ENCODE peak calls at places on chromosomes 16 and 17, in eight cellular contexts. One of them, this sample, is unnamed.

GRCh38 chr17:30534298-30534697 is 57.1 kb downstream of the GOSR1 start:
- DNase-seq in lower leg skin: peak
- DNase-seq in dorsolateral prefrontal cortex: no peak
- DNase-seq in GM20000: no peak
- DNase-seq in CD8-positive, alpha-beta memory T cell: no peak
- DNase-seq in BE2C: no peak
- DNase-seq in activated CD8-positive, alpha-beta memory T cell treated with anti-CD3 and anti-CD28 coated beads for 1 hour: no peak
- DNase-seq in activated CD4-positive, alpha-beta T cell treated with anti-CD3 and anti-CD28 coated beads, Interleukin-2, amount 50 U/mL, for 1 hour: no peak
- DNase-seq in this sample: no peak

GRCh38 chr16:76541062-76541461 is 263.9 kb downstream of the CNTNAP4 start:
- DNase-seq in lower leg skin: no peak
- DNase-seq in dorsolateral prefrontal cortex: no peak
- DNase-seq in GM20000: no peak
- DNase-seq in CD8-positive, alpha-beta memory T cell: no peak
- DNase-seq in BE2C: no peak
- DNase-seq in activated CD8-positive, alpha-beta memory T cell treated with anti-CD3 and anti-CD28 coated beads for 1 hour: no peak
- DNase-seq in activated CD4-positive, alpha-beta T cell treated with anti-CD3 and anti-CD28 coated beads, Interleukin-2, amount 50 U/mL, for 1 hour: no peak
- DNase-seq in this sample: no peak

GRCh38 chr16:49468611-49469322 is 95.2 kb downstream of the C16orf78 start:
- DNase-seq in lower leg skin: peak
- DNase-seq in dorsolateral prefrontal cortex: no peak
- DNase-seq in GM20000: no peak
- DNase-seq in CD8-positive, alpha-beta memory T cell: no peak
- DNase-seq in BE2C: no peak
- DNase-seq in activated CD8-positive, alpha-beta memory T cell treated with anti-CD3 and anti-CD28 coated beads for 1 hour: no peak
- DNase-seq in activated CD4-positive, alpha-beta T cell treated with anti-CD3 and anti-CD28 coated beads, Interleukin-2, amount 50 U/mL, for 1 hour: no peak
- DNase-seq in this sample: no peak

GRCh38 chr16:6725634-6726331 is 606.9 kb upstream of the RBFOX1 start:
- DNase-seq in lower leg skin: no peak
- DNase-seq in dorsolateral prefrontal cortex: no peak
- DNase-seq in GM20000: no peak
- DNase-seq in CD8-positive, alpha-beta memory T cell: no peak
- DNase-seq in BE2C: no peak
- DNase-seq in activated CD8-positive, alpha-beta memory T cell treated with anti-CD3 and anti-CD28 coated beads for 1 hour: no peak
- DNase-seq in activated CD4-positive, alpha-beta T cell treated with anti-CD3 and anti-CD28 coated beads, Interleukin-2, amount 50 U/mL, for 1 hour: no peak
- DNase-seq in this sample: peak

GRCh38 chr17:73506470-73507435 is 137.5 kb downstream of the SDK2 start:
- DNase-seq in lower leg skin: no peak
- DNase-seq in dorsolateral prefrontal cortex: no peak
- DNase-seq in GM20000: no peak
- DNase-seq in CD8-positive, alpha-beta memory T cell: no peak
- DNase-seq in BE2C: peak
- DNase-seq in activated CD8-positive, alpha-beta memory T cell treated with anti-CD3 and anti-CD28 coated beads for 1 hour: no peak
- DNase-seq in activated CD4-positive, alpha-beta T cell treated with anti-CD3 and anti-CD28 coated beads, Interleukin-2, amount 50 U/mL, for 1 hour: no peak
- DNase-seq in this sample: no peak

GRCh38 chr17:41595585-41595984 is 8.9 kb upstream of the KRT14 start:
- DNase-seq in lower leg skin: no peak
- DNase-seq in dorsolateral prefrontal cortex: no peak
- DNase-seq in GM20000: no peak
- DNase-seq in CD8-positive, alpha-beta memory T cell: no peak
- DNase-seq in BE2C: no peak
- DNase-seq in activated CD8-positive, alpha-beta memory T cell treated with anti-CD3 and anti-CD28 coated beads for 1 hour: no peak
- DNase-seq in activated CD4-positive, alpha-beta T cell treated with anti-CD3 and anti-CD28 coated beads, Interleukin-2, amount 50 U/mL, for 1 hour: no peak
- DNase-seq in this sample: no peak

GRCh38 chr17:28967240-28968135 is 16.2 kb upstream of the PHF12 start:
- DNase-seq in lower leg skin: no peak
- DNase-seq in dorsolateral prefrontal cortex: no peak
- DNase-seq in GM20000: no peak
- DNase-seq in CD8-positive, alpha-beta memory T cell: no peak
- DNase-seq in BE2C: no peak
- DNase-seq in activated CD8-positive, alpha-beta memory T cell treated with anti-CD3 and anti-CD28 coated beads for 1 hour: no peak
- DNase-seq in activated CD4-positive, alpha-beta T cell treated with anti-CD3 and anti-CD28 coated beads, Interleukin-2, amount 50 U/mL, for 1 hour: no peak
- DNase-seq in this sample: peak

GRCh38 chr17:49029841-49030240 is 32.7 kb downstream of the IGF2BP1 start:
- DNase-seq in lower leg skin: no peak
- DNase-seq in dorsolateral prefrontal cortex: no peak
- DNase-seq in GM20000: no peak
- DNase-seq in CD8-positive, alpha-beta memory T cell: no peak
- DNase-seq in BE2C: no peak
- DNase-seq in activated CD8-positive, alpha-beta memory T cell treated with anti-CD3 and anti-CD28 coated beads for 1 hour: no peak
- DNase-seq in activated CD4-positive, alpha-beta T cell treated with anti-CD3 and anti-CD28 coated beads, Interleukin-2, amount 50 U/mL, for 1 hour: no peak
- DNase-seq in this sample: no peak

GRCh38 chr16:89064606-89065444 is 28.8 kb upstream of the ACSF3 start:
- DNase-seq in lower leg skin: no peak
- DNase-seq in dorsolateral prefrontal cortex: no peak
- DNase-seq in GM20000: no peak
- DNase-seq in CD8-positive, alpha-beta memory T cell: no peak
- DNase-seq in BE2C: no peak
- DNase-seq in activated CD8-positive, alpha-beta memory T cell treated with anti-CD3 and anti-CD28 coated beads for 1 hour: no peak
- DNase-seq in activated CD4-positive, alpha-beta T cell treated with anti-CD3 and anti-CD28 coated beads, Interleukin-2, amount 50 U/mL, for 1 hour: no peak
- DNase-seq in this sample: no peak

GRCh38 chr16:64012166-64012565 is 1109.7 kb downstream of the CDH11 start:
- DNase-seq in lower leg skin: no peak
- DNase-seq in dorsolateral prefrontal cortex: no peak
- DNase-seq in GM20000: no peak
- DNase-seq in CD8-positive, alpha-beta memory T cell: no peak
- DNase-seq in BE2C: no peak
- DNase-seq in activated CD8-positive, alpha-beta memory T cell treated with anti-CD3 and anti-CD28 coated beads for 1 hour: no peak
- DNase-seq in activated CD4-positive, alpha-beta T cell treated with anti-CD3 and anti-CD28 coated beads, Interleukin-2, amount 50 U/mL, for 1 hour: no peak
- DNase-seq in this sample: no peak

GRCh38 chr17:64151016-64151368 is 21.0 kb upstream of the ERN1 start:
- DNase-seq in lower leg skin: no peak
- DNase-seq in dorsolateral prefrontal cortex: no peak
- DNase-seq in GM20000: no peak
- DNase-seq in CD8-positive, alpha-beta memory T cell: no peak
- DNase-seq in BE2C: no peak
- DNase-seq in activated CD8-positive, alpha-beta memory T cell treated with anti-CD3 and anti-CD28 coated beads for 1 hour: no peak
- DNase-seq in activated CD4-positive, alpha-beta T cell treated with anti-CD3 and anti-CD28 coated beads, Interleukin-2, amount 50 U/mL, for 1 hour: no peak
- DNase-seq in this sample: no peak

GRCh38 chr17:43528319-43528987 is 17.7 kb downstream of the ETV4 start:
- DNase-seq in lower leg skin: no peak
- DNase-seq in dorsolateral prefrontal cortex: no peak
- DNase-seq in GM20000: no peak
- DNase-seq in CD8-positive, alpha-beta memory T cell: no peak
- DNase-seq in BE2C: peak
- DNase-seq in activated CD8-positive, alpha-beta memory T cell treated with anti-CD3 and anti-CD28 coated beads for 1 hour: no peak
- DNase-seq in activated CD4-positive, alpha-beta T cell treated with anti-CD3 and anti-CD28 coated beads, Interleukin-2, amount 50 U/mL, for 1 hour: no peak
- DNase-seq in this sample: no peak

This sample was measured in neural progenitor cell.